ENCODE peak calls at places on chromosomes 6 and 20, in nine cellular contexts. D, E, S, T, K, L, O, I and R are unnamed samples. For H3K4me1, the result is how much of the 10 kb centered on the place peaks cover.

GRCh38 chr6:166629628-166630027 is 2.6 kb upstream of the RPS6KA2 start:
- DNase-seq in D (no peak), E (no peak), S (no peak), T (peak), K (no peak), L (no peak), O (no peak), I (no peak), R (no peak)

GRCh38 chr6:35757461-35758123 is 18.8 kb upstream of the CLPSL2 start:
- DNase-seq in D (no peak), E (no peak), S (no peak), T (peak), K (peak), L (no peak), O (no peak), I (no peak), R (no peak)

GRCh38 chr20:50957798-50958732 is at the start of gene DPM1:
- DNase-seq in D (peak), E (peak), S (peak), T (peak), K (peak), L (peak), O (peak), I (peak), R (peak)

GRCh38 chr20:51335329-51335841 is 207.1 kb downstream of the NFATC2 start:
- DNase-seq in D (no peak), E (no peak), S (no peak), T (peak), K (no peak), L (peak), O (no peak), I (no peak), R (peak)

GRCh38 chr6:110476046-110476849 is at the start of gene SLC22A16:
- DNase-seq in D (no peak), E (no peak), S (no peak), T (no peak), K (no peak), L (no peak), O (no peak), I (no peak), R (no peak)

GRCh38 chr6:102154176-102154575 is 760.7 kb downstream of the GRIK2 start:
- DNase-seq in D (no peak), E (no peak), S (no peak), T (no peak), K (no peak), L (no peak), O (no peak), I (no peak), R (no peak)

GRCh38 chr6:11011787-11012234 is 32.3 kb downstream of the ELOVL2 start:
- DNase-seq in D (no peak), E (no peak), S (no peak), T (no peak), K (no peak), L (no peak), O (no peak), I (no peak), R (no peak)

GRCh38 chr6:34531580-34532201 is 24.4 kb downstream of the SPDEF start:
- DNase-seq in D (no peak), E (no peak), S (peak), T (peak), K (no peak), L (no peak), O (peak), I (peak), R (no peak)

GRCh38 chr6:5610640-5611039 is 349.3 kb downstream of the FARS2 start:
- DNase-seq in D (no peak), E (no peak), S (no peak), T (no peak), K (no peak), L (no peak), O (no peak), I (no peak), R (no peak)

GRCh38 chr6:81138236-81138635 is 614.2 kb downstream of the TENT5A start:
- DNase-seq in D (no peak), E (no peak), S (no peak), T (no peak), K (no peak), L (no peak), O (no peak), I (no peak), R (no peak)

GRCh38 chr6:106082735-106083398 is 3.3 kb upstream of the PRDM1 start:
- DNase-seq in D (no peak), E (no peak), S (no peak), T (peak), K (no peak), L (no peak), O (no peak), I (no peak), R (no peak)

GRCh38 chr20:31587545-31588389 is 17.3 kb upstream of the ID1 start:
- DNase-seq in D (no peak), E (no peak), S (no peak), T (peak), K (peak), L (no peak), O (peak), I (no peak), R (no peak)

GRCh38 chr6:927157-927556 is 234.2 kb upstream of the EXOC2 start:
- DNase-seq in D (no peak), E (no peak), S (no peak), T (no peak), K (no peak), L (no peak), O (no peak), I (no peak), R (no peak)

GRCh38 chr6:109920911-109921310 is 57.2 kb upstream of the GPR6 start:
- DNase-seq in D (no peak), E (no peak), S (no peak), T (no peak), K (no peak), L (no peak), O (no peak), I (no peak), R (no peak)

GRCh38 chr6:163720005-163720404 is 305.5 kb downstream of the QKI start:
- DNase-seq in D (no peak), E (no peak), S (no peak), T (no peak), K (no peak), L (no peak), O (no peak), I (no peak), R (no peak)

GRCh38 chr20:19828233-19828632 is 70.2 kb downstream of the RIN2 start:
- DNase-seq in D (no peak), E (peak), S (no peak), T (peak), K (no peak), L (peak), O (peak), I (no peak), R (peak)

GRCh38 chr20:22805219-22805618 is 220.8 kb upstream of the FOXA2 start:
- DNase-seq in D (no peak), E (no peak), S (no peak), T (peak), K (no peak), L (peak), O (peak), I (no peak), R (peak)

GRCh38 chr20:60270341-60270740 is 312.1 kb downstream of the CDH26 start:
- DNase-seq in D (no peak), E (no peak), S (no peak), T (no peak), K (no peak), L (no peak), O (no peak), I (peak), R (no peak)

GRCh38 chr6:16345449-16346330 is 107.3 kb downstream of the GMPR start:
- DNase-seq in D (no peak), E (no peak), S (no peak), T (peak), K (no peak), L (no peak), O (no peak), I (no peak), R (peak)

GRCh38 chr6:33205172-33206026 is 944 bp downstream of the HSD17B8 start:
- DNase-seq in D (no peak), E (no peak), S (no peak), T (peak), K (peak), L (peak), O (no peak), I (no peak), R (peak)

GRCh38 chr20:20083796-20084195 is 31.5 kb downstream of the CFAP61 start:
- DNase-seq in D (peak), E (no peak), S (no peak), T (peak), K (peak), L (no peak), O (no peak), I (no peak), R (peak)

GRCh38 chr20:32885952-32886351 is 27.2 kb downstream of the EFCAB8 start:
- DNase-seq in D (no peak), E (no peak), S (no peak), T (no peak), K (no peak), L (no peak), O (no peak), I (no peak), R (no peak)

GRCh38 chr6:71510057-71510713 is 221.6 kb downstream of the OGFRL1 start:
- DNase-seq in D (peak), E (no peak), S (peak), T (peak), K (peak), L (peak), O (peak), I (peak), R (peak)

GRCh38 chr6:116323863-116324262 is 44.1 kb upstream of the TSPYL1 start:
- DNase-seq in D (no peak), E (no peak), S (no peak), T (no peak), K (no peak), L (no peak), O (no peak), I (no peak), R (no peak)

GRCh38 chr20:20184149-20184548 is 131.8 kb downstream of the CFAP61 start:
- DNase-seq in D (no peak), E (no peak), S (no peak), T (no peak), K (no peak), L (no peak), O (no peak), I (no peak), R (no peak)

GRCh38 chr20:37958856-37959255 is 55.9 kb downstream of the VSTM2L start:
- DNase-seq in D (no peak), E (no peak), S (no peak), T (no peak), K (no peak), L (no peak), O (no peak), I (no peak), R (no peak)

GRCh38 chr20:8431538-8432434 is 299.7 kb downstream of the PLCB1 start:
- DNase-seq in D (no peak), E (no peak), S (peak), T (no peak), K (peak), L (no peak), O (peak), I (no peak), R (no peak)

GRCh38 chr20:50291428-50292323 is 101.0 kb downstream of the CEBPB start:
- DNase-seq in D (no peak), E (no peak), S (no peak), T (no peak), K (no peak), L (no peak), O (no peak), I (no peak), R (no peak)

GRCh38 chr6:120083186-120083585 is 733.6 kb upstream of the MAN1A1 start:
- DNase-seq in D (no peak), E (no peak), S (no peak), T (no peak), K (no peak), L (no peak), O (no peak), I (no peak), R (no peak)

GRCh38 chr6:30612213-30612612 is 4.8 kb downstream of the PPP1R10 start:
- DNase-seq in D (no peak), E (no peak), S (no peak), T (peak), K (no peak), L (no peak), O (no peak), I (no peak), R (peak)

GRCh38 chr6:30610065-30610464 is 7.0 kb downstream of the PPP1R10 start:
- DNase-seq in D (no peak), E (no peak), S (no peak), T (no peak), K (no peak), L (no peak), O (no peak), I (no peak), R (no peak)

GRCh38 chr6:30611856-30612194 is 5.2 kb downstream of the PPP1R10 start:
- DNase-seq in D (no peak), E (no peak), S (no peak), T (no peak), K (no peak), L (no peak), O (no peak), I (no peak), R (no peak)

GRCh38 chr6:30612687-30613248 is 4.3 kb downstream of the PPP1R10 start:
- DNase-seq in D (no peak), E (no peak), S (no peak), T (peak), K (no peak), L (no peak), O (no peak), I (no peak), R (no peak)

DNA sequence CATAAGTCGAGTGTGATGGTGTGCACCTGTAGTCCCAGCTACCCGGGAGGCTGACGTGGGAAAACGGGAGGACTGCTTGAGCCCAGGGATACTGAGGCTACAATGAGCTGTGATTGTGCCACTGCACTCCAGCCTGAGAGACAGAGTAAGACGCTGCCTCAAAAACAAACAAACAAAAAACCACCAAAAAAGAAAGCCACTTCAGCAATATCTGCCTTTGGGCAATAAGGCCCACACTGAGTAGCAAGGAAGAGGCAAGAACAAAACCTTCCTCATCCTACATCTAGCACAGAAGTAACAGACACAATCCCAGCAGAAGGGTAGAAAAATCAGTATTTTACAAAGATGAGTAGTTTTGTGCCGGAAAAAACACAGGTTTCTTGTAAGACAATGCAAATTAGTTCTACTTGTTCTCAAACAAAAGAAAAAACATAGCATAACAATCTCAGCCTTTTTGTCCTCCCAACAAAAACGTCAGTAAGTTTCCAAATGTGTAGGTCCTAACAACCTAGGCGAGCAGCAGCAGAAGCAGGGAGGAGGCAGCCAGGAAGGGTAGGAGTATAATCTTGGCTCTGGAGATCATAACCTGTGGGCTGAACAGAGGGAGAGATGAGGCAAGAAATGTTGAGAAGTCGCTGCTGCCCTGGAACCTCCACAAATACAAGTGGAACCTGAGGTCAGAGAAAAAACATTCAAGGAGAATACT is 5.7 kb downstream of the PPP1R10 start:
- DNase-seq in D (no peak), E (no peak), S (no peak), T (peak), K (no peak), L (no peak), O (no peak), I (no peak), R (no peak)
- H3K4me1 ChIP-seq in D (under half), E (half or more), S (under half), T (under half), K (under half), L (under half), O (under half), I (under half), R (under half)

DNA sequence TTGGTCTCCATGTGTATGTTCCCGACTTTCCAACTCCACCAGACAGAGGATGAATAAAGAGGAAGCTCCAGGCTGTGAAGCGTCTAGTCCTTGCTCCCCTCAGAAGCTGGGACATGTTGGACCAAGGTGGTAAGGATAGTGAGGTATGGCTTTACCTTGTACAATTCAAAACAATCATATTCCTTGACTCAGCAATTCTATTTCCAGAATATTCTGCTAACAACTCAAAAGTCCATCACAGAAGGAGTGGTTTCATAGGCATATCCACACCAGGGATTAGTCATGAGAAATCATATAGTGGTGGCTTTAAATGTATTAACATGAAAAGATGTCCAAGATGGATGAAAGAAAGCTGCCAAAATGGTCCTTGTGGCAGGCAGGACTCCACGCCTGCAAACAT is 19.8 kb downstream of the FKBP1A start:
- DNase-seq in D (no peak), E (no peak), S (no peak), T (no peak), K (no peak), L (no peak), O (no peak), I (no peak), R (no peak)
- H3K4me1 ChIP-seq in D (under half), E (under half), S (under half), T (under half), K (under half), L (under half), O (half or more), I (half or more), R (under half)

DNA sequence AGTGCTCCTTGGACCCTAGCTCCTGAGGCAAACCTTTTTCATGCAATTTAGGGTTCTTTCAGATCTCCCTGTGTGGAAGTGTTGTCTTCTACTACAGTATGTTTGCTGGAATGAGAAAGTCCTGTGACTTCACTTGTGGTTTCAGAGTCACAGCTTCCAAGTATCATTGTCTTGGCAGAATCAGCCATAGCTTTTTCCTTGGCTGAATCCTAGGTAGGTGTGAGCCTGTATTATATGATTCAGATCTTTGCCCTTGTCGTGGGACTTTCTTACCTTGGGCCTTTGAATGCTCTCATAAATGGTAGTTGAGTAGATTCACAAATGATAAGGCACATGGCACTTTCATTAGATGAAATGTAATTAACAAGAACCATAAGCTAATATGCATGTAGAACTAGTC is 16.5 kb downstream of the CARMIL1 start:
- DNase-seq in D (no peak), E (no peak), S (no peak), T (peak), K (peak), L (no peak), O (no peak), I (no peak), R (no peak)
- H3K4me1 ChIP-seq in D (under half), E (under half), S (under half), T (under half), K (under half), L (under half), O (under half), I (under half), R (under half)

GRCh38 chr6:168055696-168056489 is 23.1 kb downstream of the FRMD1 start:
- DNase-seq in D (no peak), E (no peak), S (no peak), T (no peak), K (no peak), L (no peak), O (no peak), I (no peak), R (no peak)
- H3K4me1 ChIP-seq in D (under half), E (under half), S (under half), T (under half), K (under half), L (under half), O (under half), I (under half), R (under half)

GRCh38 chr6:13441778-13442177 is 45.6 kb downstream of the GFOD1 start:
- DNase-seq in D (no peak), E (no peak), S (no peak), T (no peak), K (no peak), L (no peak), O (no peak), I (no peak), R (no peak)
- H3K4me1 ChIP-seq in D (under half), E (under half), S (under half), T (under half), K (under half), L (under half), O (under half), I (under half), R (under half)